ENCODE peak calls at places on chromosome 15, in nine cellular contexts. B, S, K, Y, M, L, R, T and P are unnamed samples.

GRCh38 chr15:33460166-33460805 is 149.5 kb downstream of the RYR3 start:
- DNase-seq in B (no peak), S (no peak), K (no peak), Y (no peak), M (no peak), L (no peak), R (no peak), T (no peak), P (no peak)

GRCh38 chr15:60703196-60703933 is 224.4 kb upstream of the ICE2 start:
- DNase-seq in B (no peak), S (no peak), K (no peak), Y (no peak), M (no peak), L (no peak), R (no peak), T (no peak), P (no peak)

GRCh38 chr15:89307046-89307587 is 27.5 kb downstream of the POLG start:
- DNase-seq in B (no peak), S (no peak), K (no peak), Y (no peak), M (no peak), L (no peak), R (no peak), T (peak), P (no peak)

GRCh38 chr15:60442763-60443162 is 36.2 kb downstream of the ICE2 start:
- DNase-seq in B (no peak), S (no peak), K (no peak), Y (no peak), M (no peak), L (no peak), R (no peak), T (no peak), P (no peak)

GRCh38 chr15:63276342-63277043 is 912 bp upstream of the APH1B start:
- DNase-seq in B (no peak), S (no peak), K (no peak), Y (no peak), M (no peak), L (no peak), R (no peak), T (no peak), P (no peak)

GRCh38 chr15:36495464-36495863 is 84.0 kb upstream of the CDIN1 start:
- DNase-seq in B (no peak), S (no peak), K (no peak), Y (no peak), M (no peak), L (no peak), R (no peak), T (no peak), P (no peak)

GRCh38 chr15:74235962-74236361 is at the start of gene CCDC33:
- DNase-seq in B (no peak), S (no peak), K (no peak), Y (no peak), M (peak), L (no peak), R (no peak), T (no peak), P (no peak)

GRCh38 chr15:29268706-29269484 is 727 bp downstream of the NSMCE3 start:
- DNase-seq in B (peak), S (peak), K (no peak), Y (no peak), M (peak), L (peak), R (no peak), T (peak), P (peak)

GRCh38 chr15:83999396-84000120 is 236.0 kb upstream of the GOLGA6L4 start:
- DNase-seq in B (no peak), S (no peak), K (no peak), Y (no peak), M (no peak), L (no peak), R (no peak), T (no peak), P (no peak)

GRCh38 chr15:81540909-81541308 is 166.9 kb upstream of the TMC3 start:
- DNase-seq in B (no peak), S (no peak), K (no peak), Y (no peak), M (no peak), L (no peak), R (no peak), T (no peak), P (no peak)

GRCh38 chr15:56537881-56538280 is 72.9 kb upstream of the MNS1 start:
- DNase-seq in B (no peak), S (peak), K (no peak), Y (no peak), M (peak), L (no peak), R (no peak), T (no peak), P (no peak)

GRCh38 chr15:90002428-90002844 is 1.3 kb downstream of the ZNF710 start:
- DNase-seq in B (peak), S (no peak), K (no peak), Y (peak), M (peak), L (peak), R (no peak), T (peak), P (peak)

GRCh38 chr15:83911345-83911744 is 257.4 kb downstream of the ADAMTSL3 start:
- DNase-seq in B (no peak), S (no peak), K (no peak), Y (no peak), M (no peak), L (no peak), R (no peak), T (no peak), P (no peak)

GRCh38 chr15:83163032-83163431 is 44.6 kb downstream of the HDGFL3 start:
- DNase-seq in B (no peak), S (peak), K (no peak), Y (no peak), M (no peak), L (no peak), R (no peak), T (no peak), P (no peak)

GRCh38 chr15:71748327-71748726 is 62.0 kb upstream of the NR2E3 start:
- DNase-seq in B (no peak), S (no peak), K (no peak), Y (peak), M (no peak), L (no peak), R (no peak), T (peak), P (no peak)

GRCh38 chr15:64289550-64289949 is 66.4 kb downstream of the CSNK1G1 start:
- DNase-seq in B (no peak), S (no peak), K (no peak), Y (no peak), M (no peak), L (no peak), R (no peak), T (no peak), P (no peak)

GRCh38 chr15:39530446-39531342 is 50.2 kb upstream of the THBS1 start:
- DNase-seq in B (no peak), S (no peak), K (no peak), Y (no peak), M (no peak), L (peak), R (no peak), T (peak), P (peak)

GRCh38 chr15:80984856-80985255 is 4.8 kb downstream of the MESD start:
- DNase-seq in B (no peak), S (no peak), K (no peak), Y (no peak), M (no peak), L (no peak), R (no peak), T (no peak), P (peak)

GRCh38 chr15:67834593-67835348 is 5.1 kb downstream of the RNU6-1 start:
- DNase-seq in B (no peak), S (no peak), K (no peak), Y (no peak), M (no peak), L (no peak), R (no peak), T (no peak), P (no peak)

GRCh38 chr15:68278345-68279217 is 1.0 kb downstream of the FEM1B start:
- DNase-seq in B (peak), S (no peak), K (no peak), Y (peak), M (peak), L (peak), R (no peak), T (peak), P (no peak)

GRCh38 chr15:77831989-77832388 is 199.3 kb upstream of the LINGO1 start:
- DNase-seq in B (no peak), S (no peak), K (no peak), Y (no peak), M (no peak), L (no peak), R (no peak), T (peak), P (no peak)

GRCh38 chr15:25883860-25884259 is 20.7 kb upstream of the ATP10A start:
- DNase-seq in B (no peak), S (no peak), K (no peak), Y (no peak), M (no peak), L (no peak), R (no peak), T (peak), P (no peak)

GRCh38 chr15:79099692-79100091 is 9.1 kb upstream of the RASGRF1 start:
- DNase-seq in B (no peak), S (no peak), K (no peak), Y (no peak), M (no peak), L (peak), R (no peak), T (no peak), P (peak)

GRCh38 chr15:65303687-65304392 is 637 bp upstream of the RNU5B-1 start:
- DNase-seq in B (peak), S (peak), K (no peak), Y (peak), M (peak), L (peak), R (no peak), T (peak), P (no peak)

GRCh38 chr15:98650871-98651481 is 2.6 kb downstream of the IGF1R start:
- DNase-seq in B (peak), S (no peak), K (no peak), Y (no peak), M (peak), L (no peak), R (no peak), T (peak), P (no peak)

GRCh38 chr15:31397851-31398661 is 71.4 kb downstream of the KLF13 start:
- DNase-seq in B (no peak), S (no peak), K (no peak), Y (no peak), M (no peak), L (peak), R (no peak), T (no peak), P (peak)

GRCh38 chr15:74798388-74799254 is 14.0 kb upstream of the LMAN1L start:
- DNase-seq in B (no peak), S (no peak), K (no peak), Y (no peak), M (peak), L (no peak), R (no peak), T (no peak), P (no peak)

GRCh38 chr15:63600001-63600645 is 2.9 kb downstream of the FBXL22 start:
- DNase-seq in B (peak), S (no peak), K (no peak), Y (no peak), M (peak), L (peak), R (no peak), T (no peak), P (no peak)

GRCh38 chr15:64895285-64896065 is 16.2 kb upstream of the ANKDD1A start:
- DNase-seq in B (peak), S (peak), K (no peak), Y (peak), M (no peak), L (no peak), R (no peak), T (peak), P (no peak)

GRCh38 chr15:98714906-98715305 is 66.6 kb downstream of the IGF1R start:
- DNase-seq in B (no peak), S (no peak), K (no peak), Y (no peak), M (no peak), L (no peak), R (no peak), T (no peak), P (no peak)

GRCh38 chr15:44790215-44790614 is 53.9 kb downstream of the TRIM69 start:
- DNase-seq in B (no peak), S (no peak), K (no peak), Y (no peak), M (no peak), L (no peak), R (no peak), T (no peak), P (no peak)

GRCh38 chr15:68204776-68205557 is at the start of gene CALML4:
- DNase-seq in B (no peak), S (no peak), K (no peak), Y (no peak), M (peak), L (no peak), R (no peak), T (peak), P (peak)